ENCODE peak calls at places on chromosomes 11 and 22, in six cellular contexts. One of them, this sample, is unnamed.
A peak's percentile ranks its signal among the peaks of the same experiment; 100 is the strongest.

GRCh38 chr22:42814616-42815015 is 42.5 kb downstream of the ARFGAP3 start:
- DNase-seq in PC-9: no peak
- DNase-seq in A549: no peak
- DNase-seq in fibroblast of lung: no peak
- DNase-seq in spleen: no peak
- DNase-seq in ovary: no peak
- DNase-seq in this sample: no peak

GRCh38 chr11:22193348-22194051 is 615 bp downstream of the ANO5 start:
- DNase-seq in spleen: peak; percentile 73
- DNase-seq in A549: peak; percentile 45
- DNase-seq in PC-9: no peak
- DNase-seq in fibroblast of lung: no peak
- DNase-seq in ovary: peak; percentile 17
- DNase-seq in this sample: no peak

GRCh38 chr11:78094250-78094649 is 14.6 kb upstream of the NDUFC2 start:
- DNase-seq in ovary: no peak
- DNase-seq in A549: no peak
- DNase-seq in spleen: no peak
- DNase-seq in PC-9: no peak
- DNase-seq in fibroblast of lung: no peak
- DNase-seq in this sample: no peak

GRCh38 chr22:30921108-30921507 is 47.5 kb downstream of the MORC2 start:
- DNase-seq in ovary: no peak
- DNase-seq in spleen: no peak
- DNase-seq in A549: no peak
- DNase-seq in PC-9: no peak
- DNase-seq in fibroblast of lung: no peak
- DNase-seq in this sample: no peak

GRCh38 chr11:83610996-83611395 is 324.8 kb upstream of the CCDC90B start:
- DNase-seq in fibroblast of lung: no peak
- DNase-seq in A549: no peak
- DNase-seq in PC-9: no peak
- DNase-seq in ovary: no peak
- DNase-seq in spleen: no peak
- DNase-seq in this sample: no peak

GRCh38 chr11:83403990-83404389 is 117.8 kb upstream of the CCDC90B start:
- DNase-seq in PC-9: no peak
- DNase-seq in fibroblast of lung: no peak
- DNase-seq in ovary: no peak
- DNase-seq in A549: no peak
- DNase-seq in spleen: no peak
- DNase-seq in this sample: no peak

GRCh38 chr22:48892571-48893287 is 934.9 kb downstream of the BRD1 start:
- DNase-seq in PC-9: no peak
- DNase-seq in ovary: no peak
- DNase-seq in A549: no peak
- DNase-seq in spleen: no peak
- DNase-seq in fibroblast of lung: no peak
- DNase-seq in this sample: no peak

GRCh38 chr11:94028436-94028835 is 7.3 kb downstream of the HEPHL1 start:
- DNase-seq in PC-9: peak; percentile 24
- DNase-seq in fibroblast of lung: peak; percentile 25
- DNase-seq in A549: peak; percentile 13
- DNase-seq in ovary: no peak
- DNase-seq in spleen: no peak
- DNase-seq in this sample: peak; percentile 7

GRCh38 chr11:61378713-61379313 is 13.6 kb upstream of the TMEM216 start:
- DNase-seq in A549: peak; percentile 74
- DNase-seq in spleen: no peak
- DNase-seq in PC-9: peak; percentile 47
- DNase-seq in fibroblast of lung: peak; percentile 98
- DNase-seq in ovary: no peak
- DNase-seq in this sample: peak; percentile 92

GRCh38 chr11:1564535-1565172 is 7.4 kb downstream of the DUSP8 start:
- DNase-seq in A549: peak; percentile 38
- DNase-seq in fibroblast of lung: peak; percentile 89
- DNase-seq in PC-9: no peak
- DNase-seq in ovary: no peak
- DNase-seq in spleen: peak; percentile 88
- DNase-seq in this sample: peak; percentile 31

GRCh38 chr11:47152953-47153950 is 23.4 kb downstream of the ARFGAP2 start:
- DNase-seq in spleen: no peak
- DNase-seq in ovary: peak; percentile 88
- DNase-seq in fibroblast of lung: peak; percentile 85
- DNase-seq in PC-9: peak; percentile 79
- DNase-seq in A549: peak; percentile 77
- DNase-seq in this sample: no peak

GRCh38 chr11:64245797-64246623 is 733 bp downstream of the PPP1R14B start:
- DNase-seq in spleen: peak; percentile 89
- DNase-seq in fibroblast of lung: peak; percentile 83
- DNase-seq in ovary: peak; percentile 73
- DNase-seq in A549: peak; percentile 91
- DNase-seq in PC-9: peak; percentile 96
- DNase-seq in this sample: peak; percentile 55

GRCh38 chr11:35968386-35969088 is 24.7 kb downstream of the LDLRAD3 start:
- DNase-seq in spleen: no peak
- DNase-seq in fibroblast of lung: no peak
- DNase-seq in ovary: no peak
- DNase-seq in PC-9: no peak
- DNase-seq in A549: no peak
- DNase-seq in this sample: no peak

GRCh38 chr11:73854680-73855079 is 22.0 kb downstream of the COA4 start:
- DNase-seq in PC-9: no peak
- DNase-seq in A549: no peak
- DNase-seq in ovary: no peak
- DNase-seq in fibroblast of lung: no peak
- DNase-seq in spleen: no peak
- DNase-seq in this sample: no peak

GRCh38 chr22:46502776-46503175 is 34.6 kb downstream of the CELSR1 start:
- DNase-seq in PC-9: no peak
- DNase-seq in A549: no peak
- DNase-seq in fibroblast of lung: no peak
- DNase-seq in spleen: no peak
- DNase-seq in ovary: no peak
- DNase-seq in this sample: no peak

GRCh38 chr22:42799462-42800405 is 57.3 kb downstream of the ARFGAP3 start:
- DNase-seq in PC-9: no peak
- DNase-seq in fibroblast of lung: no peak
- DNase-seq in ovary: no peak
- DNase-seq in A549: no peak
- DNase-seq in spleen: no peak
- DNase-seq in this sample: no peak

DNA sequence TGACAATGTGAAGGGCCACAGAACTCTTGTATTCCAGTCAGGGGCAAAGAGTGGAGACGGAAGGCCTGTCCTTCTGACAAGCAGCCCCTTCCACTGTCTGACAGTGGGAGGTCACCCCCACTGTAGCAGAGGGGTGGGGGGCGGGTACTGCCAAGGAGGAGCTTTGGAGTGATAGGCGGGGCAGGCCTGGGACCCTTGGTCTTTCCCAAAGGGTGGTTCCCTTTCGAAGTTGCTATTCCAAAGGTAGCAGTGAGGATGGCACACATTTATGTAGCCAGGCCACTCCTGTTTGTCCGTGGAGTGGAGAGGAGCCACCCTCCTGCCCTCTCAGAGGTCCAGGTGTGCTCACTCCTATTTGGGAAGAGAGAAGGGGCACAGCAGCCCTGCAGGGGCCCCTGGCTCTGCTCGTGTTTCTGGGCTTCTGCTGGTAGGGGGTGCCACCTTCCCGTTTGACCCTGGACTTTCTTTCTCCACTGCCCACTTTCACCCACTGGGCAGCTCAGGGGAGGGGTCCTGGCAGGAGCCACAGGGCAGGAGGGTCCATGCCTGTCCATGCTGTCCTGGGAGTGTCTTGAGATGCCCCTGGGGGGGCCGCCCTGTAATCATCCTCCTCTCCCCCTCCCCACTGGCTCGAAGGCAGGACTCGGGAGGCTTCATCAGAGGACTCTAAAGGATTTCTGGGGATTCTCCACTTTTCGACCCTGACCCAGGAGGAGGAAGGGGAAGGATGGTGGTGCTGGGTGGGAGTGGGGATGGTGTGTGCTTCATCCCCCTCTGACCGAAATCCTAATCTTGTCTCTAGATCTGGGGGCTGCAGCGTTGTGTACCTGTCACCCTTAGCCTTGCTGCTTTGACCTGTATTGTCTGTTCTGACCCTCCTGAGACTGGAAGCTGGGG is 994 bp downstream of the TAGLN start:
- DNase-seq in ovary: no peak
- DNase-seq in A549: no peak
- DNase-seq in PC-9: no peak
- DNase-seq in spleen: no peak
- DNase-seq in fibroblast of lung: no peak
- DNase-seq in this sample: no peak
- H3K4me3 ChIP-seq in ovary: peak overlapping the region; percentile 45
- H3K4me3 ChIP-seq in A549: no peak overlapping the region
- H3K4me3 ChIP-seq in PC-9: no peak overlapping the region
- H3K4me3 ChIP-seq in spleen: peak overlapping the region; percentile 39
- H3K4me3 ChIP-seq in fibroblast of lung: peak overlapping the region; percentile 68
- H3K4me3 ChIP-seq in this sample: peak overlapping the region; percentile 99

DNA sequence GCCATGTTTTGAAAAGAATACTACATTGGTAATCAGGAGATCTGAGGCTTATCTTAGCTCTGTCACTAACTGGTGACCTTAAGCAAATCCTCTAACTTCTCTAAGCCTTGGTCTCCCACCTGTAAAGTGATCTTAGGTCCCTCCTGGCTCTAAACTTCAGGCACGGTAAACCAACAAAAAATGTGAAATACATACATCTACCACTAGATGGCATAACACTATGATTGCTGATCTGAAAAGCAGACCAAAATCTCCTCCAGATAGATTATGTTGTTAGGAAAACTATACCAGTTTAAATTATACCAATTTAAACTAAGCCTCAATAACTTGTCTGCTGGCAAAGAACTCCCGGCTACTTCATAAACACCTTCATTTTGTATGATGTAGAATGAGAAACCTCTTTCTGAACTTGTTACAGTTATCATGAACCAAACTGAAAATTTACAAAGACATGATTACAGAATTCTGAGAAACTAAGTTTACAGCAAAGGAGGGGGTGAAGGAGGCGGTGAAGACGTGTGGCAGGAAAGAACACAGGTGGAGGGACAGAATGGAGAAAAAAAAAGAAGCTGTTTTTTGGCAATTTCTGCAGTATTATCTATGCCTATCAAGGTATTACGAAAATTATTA is 85.9 kb downstream of the SBF2 start:
- DNase-seq in PC-9: no peak
- DNase-seq in ovary: no peak
- DNase-seq in spleen: no peak
- DNase-seq in A549: peak; percentile 58
- DNase-seq in fibroblast of lung: peak; percentile 74
- DNase-seq in this sample: no peak
- TF ChIP-seq CTCF in PC-9: peak; percentile 75
- TF ChIP-seq CTCF in ovary: peak; percentile 39
- TF ChIP-seq CTCF in spleen: peak; percentile 64
- TF ChIP-seq CTCF in A549: peak; percentile 80
- TF ChIP-seq CTCF in fibroblast of lung: peak; percentile 64
- TF ChIP-seq CTCF in this sample: peak; percentile 49

GRCh38 chr11:130670200-130670599 is 221.8 kb downstream of the ADAMTS15 start:
- DNase-seq in fibroblast of lung: no peak
- DNase-seq in spleen: no peak
- DNase-seq in A549: no peak
- DNase-seq in PC-9: no peak
- DNase-seq in ovary: no peak
- DNase-seq in this sample: no peak

GRCh38 chr11:130671801-130672700 is 223.6 kb downstream of the ADAMTS15 start:
- DNase-seq in A549: peak; percentile 13
- DNase-seq in ovary: no peak
- DNase-seq in fibroblast of lung: peak; percentile 89
- DNase-seq in PC-9: no peak
- DNase-seq in spleen: no peak
- DNase-seq in this sample: peak; percentile 77

GRCh38 chr11:130668751-130669150 is 220.3 kb downstream of the ADAMTS15 start:
- DNase-seq in fibroblast of lung: no peak
- DNase-seq in spleen: no peak
- DNase-seq in A549: no peak
- DNase-seq in ovary: no peak
- DNase-seq in PC-9: no peak
- DNase-seq in this sample: no peak

GRCh38 chr11:130666781-130667251 is 218.4 kb downstream of the ADAMTS15 start:
- DNase-seq in fibroblast of lung: peak; percentile 68
- DNase-seq in ovary: no peak
- DNase-seq in PC-9: no peak
- DNase-seq in spleen: no peak
- DNase-seq in A549: no peak
- DNase-seq in this sample: no peak
- H3K4me3 ChIP-seq in fibroblast of lung: no peak overlapping the region
- H3K4me3 ChIP-seq in ovary: no peak overlapping the region
- H3K4me3 ChIP-seq in PC-9: no peak overlapping the region
- H3K4me3 ChIP-seq in spleen: no peak overlapping the region
- H3K4me3 ChIP-seq in A549: no peak overlapping the region
- H3K4me3 ChIP-seq in this sample: no peak overlapping the region

GRCh38 chr11:14378171-14378570 is 19.2 kb upstream of the RRAS2 start:
- DNase-seq in ovary: no peak
- DNase-seq in fibroblast of lung: no peak
- DNase-seq in PC-9: no peak
- DNase-seq in spleen: no peak
- DNase-seq in A549: no peak
- DNase-seq in this sample: no peak

GRCh38 chr11:14373941-14374646 is 15.1 kb upstream of the RRAS2 start:
- DNase-seq in A549: peak; percentile 30
- DNase-seq in spleen: no peak
- DNase-seq in fibroblast of lung: peak; percentile 80
- DNase-seq in ovary: no peak
- DNase-seq in PC-9: no peak
- DNase-seq in this sample: no peak

GRCh38 chr11:14372011-14372410 is 13.0 kb upstream of the RRAS2 start:
- DNase-seq in spleen: no peak
- DNase-seq in A549: no peak
- DNase-seq in fibroblast of lung: no peak
- DNase-seq in PC-9: no peak
- DNase-seq in ovary: no peak
- DNase-seq in this sample: no peak

GRCh38 chr11:14376920-14377319 is 17.9 kb upstream of the RRAS2 start:
- DNase-seq in PC-9: no peak
- DNase-seq in fibroblast of lung: no peak
- DNase-seq in A549: peak; percentile 5
- DNase-seq in ovary: no peak
- DNase-seq in spleen: no peak
- DNase-seq in this sample: no peak

DNA sequence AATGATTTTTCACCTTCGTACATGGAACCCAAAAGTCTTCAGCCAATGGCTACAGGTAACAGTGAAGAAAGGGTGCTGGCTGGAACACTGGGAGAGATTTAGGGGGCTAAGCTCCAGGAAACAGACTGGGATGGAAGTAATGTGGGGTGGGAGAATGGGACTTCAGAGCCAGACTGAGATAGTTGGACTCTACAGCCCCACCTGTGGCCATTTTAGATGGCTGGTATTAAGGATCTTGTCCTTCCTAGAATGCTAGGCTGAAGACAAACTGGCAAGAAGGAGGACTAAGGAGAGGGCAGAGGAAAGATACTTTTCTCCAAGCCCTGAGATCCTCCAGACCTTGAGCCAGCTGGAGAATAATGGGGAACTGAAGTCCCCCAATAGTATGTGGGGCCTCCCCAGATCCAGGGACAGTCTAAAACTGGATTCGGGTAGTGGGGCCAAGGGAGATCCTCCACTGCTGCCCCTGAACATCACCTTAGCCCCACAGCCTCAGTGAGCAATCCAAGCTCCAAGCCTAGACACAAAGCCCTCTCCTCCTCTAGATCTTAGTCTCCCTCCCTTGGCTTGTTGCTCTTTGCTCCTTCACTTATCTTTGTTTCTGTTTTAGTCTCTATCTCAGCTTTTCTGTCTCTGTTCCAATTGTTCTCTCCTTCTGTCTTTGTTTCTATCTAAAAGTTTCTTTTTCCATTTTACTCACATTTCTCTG is 16.1 kb upstream of the RRAS2 start:
- DNase-seq in ovary: no peak
- DNase-seq in PC-9: no peak
- DNase-seq in spleen: no peak
- DNase-seq in A549: peak; percentile 30
- DNase-seq in fibroblast of lung: no peak
- DNase-seq in this sample: no peak
- TF ChIP-seq CTCF in ovary: no peak
- TF ChIP-seq CTCF in PC-9: no peak
- TF ChIP-seq CTCF in spleen: no peak
- TF ChIP-seq CTCF in A549: no peak
- TF ChIP-seq CTCF in fibroblast of lung: peak; percentile 8
- TF ChIP-seq CTCF in this sample: no peak

This sample was measured in AG04449.